ENCODE peak calls at places on chromosomes 3 and 15, in four cellular contexts. R is fibroblast of pulmonary artery, T is foreskin fibroblast, N is PC-3. B is an unnamed sample.

GRCh38 chr3:165855581-165855980 is 18.4 kb upstream of the BCHE start:
- DNase-seq in N (peak), T (no peak), R (peak), B (no peak)

GRCh38 chr15:31366169-31366734 is 39.6 kb downstream of the KLF13 start:
- DNase-seq in T (no peak), N (no peak), R (peak), B (peak)

GRCh38 chr3:62873672-62874397 is 1.4 kb downstream of the CADPS start:
- DNase-seq in R (no peak), T (no peak), N (no peak), B (peak)

GRCh38 chr15:100154338-100154737 is 187.4 kb downstream of the ADAMTS17 start:
- DNase-seq in T (no peak), N (no peak), R (no peak), B (no peak)

GRCh38 chr3:187994221-187995085 is 159.5 kb upstream of the LPP start:
- DNase-seq in N (peak), T (peak), R (peak), B (no peak)

GRCh38 chr15:80789296-80789695 is 10.1 kb downstream of the CEMIP start:
- DNase-seq in R (no peak), N (no peak), T (no peak), B (no peak)

GRCh38 chr3:10248984-10249748 is 907 bp downstream of the TATDN2 start:
- DNase-seq in T (peak), R (no peak), N (peak), B (peak)

GRCh38 chr3:124714218-124714853 is 15.9 kb upstream of the UMPS start:
- DNase-seq in T (no peak), R (peak), N (no peak), B (no peak)

GRCh38 chr3:45163481-45163880 is 17.3 kb upstream of the CDCP1 start:
- DNase-seq in T (no peak), N (no peak), R (no peak), B (peak)

GRCh38 chr3:133979553-133979952 is 50.2 kb downstream of the SLCO2A1 start:
- DNase-seq in R (peak), T (no peak), N (no peak), B (peak)

GRCh38 chr3:43001094-43001553 is 22.0 kb downstream of the GASK1A start:
- DNase-seq in N (peak), T (peak), R (peak), B (no peak)

GRCh38 chr15:100201376-100202280 is 140.1 kb downstream of the ADAMTS17 start:
- DNase-seq in N (no peak), T (no peak), R (no peak), B (peak)

GRCh38 chr15:27769652-27770051 is 329.5 kb downstream of the OCA2 start:
- DNase-seq in N (no peak), T (no peak), R (no peak), B (no peak)

GRCh38 chr15:90396321-90396720 is 8.3 kb downstream of the IQGAP1 start:
- DNase-seq in N (no peak), T (no peak), R (no peak), B (no peak)

GRCh38 chr3:142498397-142499180 is 50.8 kb upstream of the XRN1 start:
- DNase-seq in N (no peak), T (peak), R (peak), B (no peak)

GRCh38 chr3:55549172-55549571 is 62.1 kb upstream of the WNT5A start:
- DNase-seq in N (peak), R (no peak), T (peak), B (no peak)
- TF ChIP-seq CTCF in N (peak), R (peak), T (peak), B (no peak)

DNA sequence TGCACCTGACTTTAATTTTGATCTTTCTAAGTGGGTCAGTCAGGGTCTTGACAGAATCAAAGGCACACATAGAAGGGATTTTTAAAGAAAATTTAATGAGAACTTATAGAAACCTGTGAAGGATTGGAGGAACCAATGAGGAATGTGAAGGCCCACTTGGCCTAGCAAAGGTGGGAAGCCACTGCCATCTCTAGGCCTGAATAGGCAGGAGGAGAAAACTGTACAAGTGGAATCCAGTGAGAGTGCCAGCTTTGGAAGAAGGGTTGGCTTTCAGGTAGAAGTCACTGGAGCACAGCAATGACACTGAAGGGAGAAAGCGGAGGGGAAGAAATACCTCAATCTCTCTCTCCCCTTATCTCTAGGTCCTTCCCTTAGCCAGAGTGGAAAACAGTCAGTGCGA is 380.7 kb upstream of the KCNMB2 start:
- DNase-seq in R (no peak), T (no peak), N (peak), B (no peak)
- TF ChIP-seq CTCF in R (no peak), T (no peak), N (peak), B (no peak)

GRCh38 chr15:98567951-98568350 is 80.4 kb upstream of the IGF1R start:
- DNase-seq in T (no peak), N (no peak), R (no peak), B (no peak)

GRCh38 chr15:98570119-98570518 is 78.2 kb upstream of the IGF1R start:
- DNase-seq in T (no peak), N (no peak), R (no peak), B (no peak)

GRCh38 chr15:98565566-98565965 is 82.8 kb upstream of the IGF1R start:
- DNase-seq in T (no peak), R (no peak), N (no peak), B (no peak)

GRCh38 chr15:98568382-98569017 is 79.8 kb upstream of the IGF1R start:
- DNase-seq in N (no peak), T (peak), R (peak), B (no peak)
- TF ChIP-seq CTCF in N (peak), T (peak), R (peak), B (no peak)

DNA sequence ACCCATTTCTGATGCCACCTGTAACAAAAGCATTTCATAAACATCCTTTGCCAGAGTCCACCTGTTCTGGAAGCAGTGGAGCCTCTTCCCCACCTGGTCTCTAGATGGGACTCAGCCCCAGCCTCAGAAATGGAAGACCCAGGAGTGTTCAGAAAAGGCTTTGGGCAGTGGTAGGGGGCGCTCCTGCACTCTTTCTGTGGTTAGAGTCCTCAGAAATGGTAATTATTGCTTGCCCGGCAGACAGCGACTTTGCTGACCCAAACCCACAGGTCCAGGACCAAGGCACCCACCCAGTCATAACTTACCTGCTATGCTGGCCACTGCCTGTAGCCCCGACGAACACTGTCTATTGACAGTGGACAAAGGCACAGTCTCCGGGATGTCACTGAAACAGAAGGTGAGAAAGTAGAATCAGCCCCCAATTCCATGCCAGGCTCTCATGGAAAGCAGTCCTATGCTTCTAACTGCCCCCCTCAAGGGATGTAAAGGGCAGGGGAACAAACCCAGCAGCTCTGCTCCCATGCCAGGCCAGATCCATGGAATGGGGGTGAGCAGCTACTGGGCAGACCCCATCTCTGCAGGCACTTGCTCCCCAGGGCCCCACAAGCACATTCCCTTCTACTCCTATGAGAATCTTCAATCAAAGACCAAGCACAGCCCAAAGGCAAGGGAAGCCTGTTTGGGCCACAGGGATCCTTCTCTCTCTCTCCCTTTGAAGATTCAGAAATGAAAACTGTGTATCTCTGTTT is 5.1 kb downstream of the ACAA1 start:
- DNase-seq in R (peak), N (no peak), T (no peak), B (peak)
- TF ChIP-seq CTCF in R (peak), N (peak), T (peak), B (peak)

DNA sequence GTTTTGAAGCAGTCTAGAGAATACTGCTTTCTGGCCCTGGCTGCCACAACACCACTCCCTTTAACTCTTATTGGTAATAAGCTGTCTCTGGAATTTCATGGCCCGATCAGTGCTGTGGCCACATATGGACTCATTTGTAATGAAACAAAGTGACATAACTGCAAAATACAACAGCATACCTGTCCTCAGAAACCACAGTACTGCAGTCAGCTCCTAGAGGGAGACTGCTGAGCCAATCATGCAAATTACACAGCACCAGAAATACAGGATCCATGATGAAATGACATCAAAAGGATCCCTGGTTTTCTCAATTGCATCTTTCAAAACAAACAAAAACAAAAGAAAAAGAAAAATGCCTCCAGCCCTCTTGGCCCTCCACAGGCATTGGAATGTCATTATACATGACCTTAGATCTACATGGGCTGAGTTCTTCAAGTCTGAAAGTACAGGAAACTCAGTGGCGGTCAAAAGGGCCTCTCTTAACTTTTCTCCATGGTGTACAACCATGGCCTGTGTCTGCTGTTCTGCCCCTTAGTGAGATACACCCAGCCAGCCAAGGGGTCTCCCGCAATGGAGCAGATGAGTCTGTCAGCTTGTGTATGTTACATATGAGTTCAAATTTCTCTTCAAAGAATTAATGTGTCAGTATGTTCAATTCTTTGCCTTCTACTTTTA is 24.9 kb upstream of the KBTBD12 start:
- DNase-seq in R (peak), N (no peak), T (no peak), B (no peak)
- TF ChIP-seq CTCF in R (no peak), N (no peak), T (no peak), B (no peak)

GRCh38 chr3:156983559-156983958 is 157.4 kb downstream of the LEKR1 start:
- DNase-seq in R (no peak), N (no peak), T (no peak), B (peak)
- TF ChIP-seq CTCF in R (no peak), N (no peak), T (no peak), B (no peak)

DNA sequence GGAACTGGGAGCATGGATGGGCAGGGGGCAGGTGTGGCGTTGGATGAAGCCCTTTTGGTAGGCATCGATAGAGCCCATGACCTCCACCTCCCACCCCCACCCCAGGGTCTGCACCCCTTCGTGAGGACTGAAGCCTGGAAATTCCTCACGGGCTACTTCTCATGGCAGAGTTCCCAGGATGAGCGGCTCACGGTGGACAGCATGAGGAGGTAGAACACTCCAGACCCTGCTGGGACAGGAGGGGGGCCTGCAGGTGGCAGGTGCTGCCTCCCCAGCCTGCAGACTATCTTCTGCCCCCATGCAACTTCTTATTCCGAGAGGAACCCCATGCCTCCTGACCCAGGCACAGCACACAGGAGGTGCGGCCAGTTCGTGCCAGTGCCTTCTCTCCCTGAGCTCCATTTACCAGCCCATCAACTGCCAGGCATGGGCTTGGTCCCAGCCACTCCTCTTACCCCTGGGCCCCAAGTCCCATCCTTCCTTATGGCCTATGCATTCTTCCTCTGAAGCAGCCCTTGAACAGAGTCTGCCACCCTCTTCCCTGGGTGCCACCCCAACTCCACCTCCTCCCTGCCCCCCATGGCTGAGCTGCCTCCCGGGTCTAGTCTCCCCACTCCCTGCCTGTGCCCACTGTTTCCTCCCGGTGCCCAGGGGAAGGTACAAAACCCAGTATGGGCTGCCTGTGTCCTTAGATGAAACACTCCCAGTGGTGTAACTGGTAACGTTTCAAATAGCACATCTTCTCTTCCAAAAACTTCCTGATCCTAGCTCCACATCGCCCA is 8.4 kb downstream of the TBC1D21 start:
- DNase-seq in N (no peak), T (no peak), R (no peak), B (no peak)
- TF ChIP-seq CTCF in N (no peak), T (no peak), R (no peak), B (no peak)

GRCh38 chr15:49151831-49152230 is 3.6 kb downstream of the COPS2 start:
- DNase-seq in T (no peak), N (no peak), R (no peak), B (no peak)

DNA sequence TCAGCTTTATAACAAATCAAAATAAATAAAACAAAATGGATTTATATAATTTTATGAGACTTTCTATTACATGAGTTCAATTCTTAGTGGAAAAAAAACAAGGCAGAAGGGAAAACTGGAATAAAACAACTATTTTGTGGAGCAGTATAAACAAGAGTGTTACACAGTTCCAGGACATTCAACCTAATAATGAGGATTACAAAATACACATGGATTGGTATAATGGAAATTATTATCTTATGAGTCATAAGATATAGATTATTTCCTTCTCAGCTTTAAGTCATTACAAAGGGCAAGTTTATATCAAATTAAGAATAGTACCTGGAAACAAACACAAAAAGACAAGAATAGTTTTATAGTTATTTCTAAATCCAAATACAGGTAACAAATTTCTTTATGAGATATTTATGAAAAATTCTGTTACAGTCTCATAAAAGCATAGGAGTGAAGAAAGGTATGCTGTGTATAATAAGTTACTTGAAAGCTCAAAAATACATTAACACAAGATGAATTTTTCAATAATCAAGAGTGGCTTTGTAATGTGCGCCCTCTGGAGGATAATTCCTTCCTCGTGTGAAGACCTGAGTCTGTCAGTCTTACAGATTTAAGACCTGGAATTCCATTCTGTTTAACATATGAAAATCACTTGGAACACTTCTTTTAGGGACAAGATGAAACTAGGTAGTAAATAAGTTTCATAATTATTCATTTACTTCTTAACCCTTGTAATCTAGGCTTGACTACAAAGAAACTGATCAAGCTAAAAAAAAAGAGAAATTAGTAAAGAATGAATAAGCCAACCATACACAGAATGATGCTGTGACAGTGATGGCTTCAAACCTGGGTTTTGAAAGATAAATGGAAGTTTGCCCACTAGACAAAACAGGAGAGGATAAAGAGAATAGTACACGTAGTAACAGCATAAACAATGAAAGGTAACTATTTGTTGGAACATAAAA is 9.5 kb downstream of the COPS2 start:
- DNase-seq in R (peak), N (peak), T (peak), B (peak)
- TF ChIP-seq CTCF in R (peak), N (peak), T (peak), B (peak)

GRCh38 chr3:49120438-49121135 is at the start of gene USP19:
- DNase-seq in R (peak), N (peak), T (peak), B (peak)
- TF ChIP-seq CTCF in R (no peak), N (no peak), T (no peak), B (no peak)

DNA sequence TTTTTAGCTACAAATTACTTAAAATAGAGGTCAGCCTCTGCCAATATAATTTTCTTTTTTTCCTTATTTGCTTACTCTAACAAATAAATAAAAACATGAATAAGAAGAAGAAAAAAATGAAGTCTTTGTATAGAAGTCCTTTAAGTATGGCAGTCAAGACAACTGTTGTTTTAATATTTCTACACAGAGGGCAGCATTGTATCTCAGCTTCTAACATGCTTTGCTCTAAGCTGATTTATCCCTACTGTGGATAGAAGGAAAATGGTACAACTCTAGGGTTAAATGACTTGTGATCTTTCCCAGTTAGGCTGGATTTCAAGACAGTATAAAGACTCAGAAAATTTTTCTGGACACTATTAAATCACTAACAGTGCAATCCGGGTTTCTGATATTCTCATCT is 104.3 kb upstream of the MEIS2 start:
- DNase-seq in N (peak), R (peak), T (no peak), B (peak)
- TF ChIP-seq CTCF in N (peak), R (no peak), T (no peak), B (no peak)

B was measured in NB4.